ENCODE peak calls at places on chromosomes 11 and 22, in six cellular contexts. One of them, this sample, is unnamed.

GRCh38 chr11:78459738-78460137 is 42.1 kb upstream of the GAB2 start:
- DNase-seq in T-helper 17 cell: no peak
- DNase-seq in stimulated activated CD8-positive, alpha-beta memory T cell treated with anti-CD3 and anti-CD28 coated beads, Interleukin-4, amount 100 ng/mL, for 4 hours: no peak
- DNase-seq in AG08395: no peak
- DNase-seq in stimulated activated CD4-positive, alpha-beta T cell treated with anti-CD3 and anti-CD28 coated beads, Interleukin-2, amount 100 ng/mL, for 48 hours: no peak
- DNase-seq in heart right ventricle: no peak
- DNase-seq in this sample: no peak

GRCh38 chr11:70522613-70523311 is 124.4 kb downstream of the CTTN start:
- DNase-seq in T-helper 17 cell: no peak
- DNase-seq in stimulated activated CD8-positive, alpha-beta memory T cell treated with anti-CD3 and anti-CD28 coated beads, Interleukin-4, amount 100 ng/mL, for 4 hours: no peak
- DNase-seq in AG08395: no peak
- DNase-seq in stimulated activated CD4-positive, alpha-beta T cell treated with anti-CD3 and anti-CD28 coated beads, Interleukin-2, amount 100 ng/mL, for 48 hours: no peak
- DNase-seq in heart right ventricle: no peak
- DNase-seq in this sample: no peak

GRCh38 chr11:2300290-2300935 is 1.3 kb downstream of the C11orf21 start:
- DNase-seq in T-helper 17 cell: no peak
- DNase-seq in stimulated activated CD8-positive, alpha-beta memory T cell treated with anti-CD3 and anti-CD28 coated beads, Interleukin-4, amount 100 ng/mL, for 4 hours: no peak
- DNase-seq in AG08395: no peak
- DNase-seq in stimulated activated CD4-positive, alpha-beta T cell treated with anti-CD3 and anti-CD28 coated beads, Interleukin-2, amount 100 ng/mL, for 48 hours: no peak
- DNase-seq in heart right ventricle: no peak
- DNase-seq in this sample: no peak

GRCh38 chr11:60939828-60940227 is 12.1 kb downstream of the SLC15A3 start:
- DNase-seq in T-helper 17 cell: no peak
- DNase-seq in stimulated activated CD8-positive, alpha-beta memory T cell treated with anti-CD3 and anti-CD28 coated beads, Interleukin-4, amount 100 ng/mL, for 4 hours: no peak
- DNase-seq in AG08395: no peak
- DNase-seq in stimulated activated CD4-positive, alpha-beta T cell treated with anti-CD3 and anti-CD28 coated beads, Interleukin-2, amount 100 ng/mL, for 48 hours: no peak
- DNase-seq in heart right ventricle: no peak
- DNase-seq in this sample: no peak

GRCh38 chr11:64419818-64420485 is 61.0 kb downstream of the RPS6KA4 start:
- DNase-seq in T-helper 17 cell: no peak
- DNase-seq in stimulated activated CD8-positive, alpha-beta memory T cell treated with anti-CD3 and anti-CD28 coated beads, Interleukin-4, amount 100 ng/mL, for 4 hours: no peak
- DNase-seq in AG08395: no peak
- DNase-seq in stimulated activated CD4-positive, alpha-beta T cell treated with anti-CD3 and anti-CD28 coated beads, Interleukin-2, amount 100 ng/mL, for 48 hours: no peak
- DNase-seq in heart right ventricle: peak
- DNase-seq in this sample: no peak

GRCh38 chr11:11620966-11621880 is 582 bp downstream of the GALNT18 start:
- DNase-seq in T-helper 17 cell: no peak
- DNase-seq in stimulated activated CD8-positive, alpha-beta memory T cell treated with anti-CD3 and anti-CD28 coated beads, Interleukin-4, amount 100 ng/mL, for 4 hours: no peak
- DNase-seq in AG08395: peak
- DNase-seq in stimulated activated CD4-positive, alpha-beta T cell treated with anti-CD3 and anti-CD28 coated beads, Interleukin-2, amount 100 ng/mL, for 48 hours: no peak
- DNase-seq in heart right ventricle: peak
- DNase-seq in this sample: peak

GRCh38 chr11:47783087-47783610 is 16.0 kb upstream of the FNBP4 start:
- DNase-seq in T-helper 17 cell: no peak
- DNase-seq in stimulated activated CD8-positive, alpha-beta memory T cell treated with anti-CD3 and anti-CD28 coated beads, Interleukin-4, amount 100 ng/mL, for 4 hours: no peak
- DNase-seq in AG08395: no peak
- DNase-seq in stimulated activated CD4-positive, alpha-beta T cell treated with anti-CD3 and anti-CD28 coated beads, Interleukin-2, amount 100 ng/mL, for 48 hours: no peak
- DNase-seq in heart right ventricle: no peak
- DNase-seq in this sample: no peak

GRCh38 chr11:121613724-121614123 is 161.0 kb upstream of the SORL1-AS1 start:
- DNase-seq in T-helper 17 cell: no peak
- DNase-seq in stimulated activated CD8-positive, alpha-beta memory T cell treated with anti-CD3 and anti-CD28 coated beads, Interleukin-4, amount 100 ng/mL, for 4 hours: no peak
- DNase-seq in AG08395: no peak
- DNase-seq in stimulated activated CD4-positive, alpha-beta T cell treated with anti-CD3 and anti-CD28 coated beads, Interleukin-2, amount 100 ng/mL, for 48 hours: no peak
- DNase-seq in heart right ventricle: no peak
- DNase-seq in this sample: no peak

GRCh38 chr11:13215157-13215556 is 62.4 kb upstream of the BMAL1 start:
- DNase-seq in T-helper 17 cell: no peak
- DNase-seq in stimulated activated CD8-positive, alpha-beta memory T cell treated with anti-CD3 and anti-CD28 coated beads, Interleukin-4, amount 100 ng/mL, for 4 hours: no peak
- DNase-seq in AG08395: peak
- DNase-seq in stimulated activated CD4-positive, alpha-beta T cell treated with anti-CD3 and anti-CD28 coated beads, Interleukin-2, amount 100 ng/mL, for 48 hours: no peak
- DNase-seq in heart right ventricle: no peak
- DNase-seq in this sample: no peak

GRCh38 chr11:60960405-60960804 is 8.4 kb upstream of the SLC15A3 start:
- DNase-seq in T-helper 17 cell: no peak
- DNase-seq in stimulated activated CD8-positive, alpha-beta memory T cell treated with anti-CD3 and anti-CD28 coated beads, Interleukin-4, amount 100 ng/mL, for 4 hours: no peak
- DNase-seq in AG08395: no peak
- DNase-seq in stimulated activated CD4-positive, alpha-beta T cell treated with anti-CD3 and anti-CD28 coated beads, Interleukin-2, amount 100 ng/mL, for 48 hours: no peak
- DNase-seq in heart right ventricle: no peak
- DNase-seq in this sample: no peak

GRCh38 chr11:12269446-12270214 is 107.7 kb upstream of the PARVA start:
- DNase-seq in T-helper 17 cell: no peak
- DNase-seq in stimulated activated CD8-positive, alpha-beta memory T cell treated with anti-CD3 and anti-CD28 coated beads, Interleukin-4, amount 100 ng/mL, for 4 hours: no peak
- DNase-seq in AG08395: no peak
- DNase-seq in stimulated activated CD4-positive, alpha-beta T cell treated with anti-CD3 and anti-CD28 coated beads, Interleukin-2, amount 100 ng/mL, for 48 hours: no peak
- DNase-seq in heart right ventricle: no peak
- DNase-seq in this sample: no peak

GRCh38 chr11:110990316-110990715 is 255.2 kb upstream of the POU2AF2 start:
- DNase-seq in T-helper 17 cell: no peak
- DNase-seq in stimulated activated CD8-positive, alpha-beta memory T cell treated with anti-CD3 and anti-CD28 coated beads, Interleukin-4, amount 100 ng/mL, for 4 hours: no peak
- DNase-seq in AG08395: no peak
- DNase-seq in stimulated activated CD4-positive, alpha-beta T cell treated with anti-CD3 and anti-CD28 coated beads, Interleukin-2, amount 100 ng/mL, for 48 hours: no peak
- DNase-seq in heart right ventricle: no peak
- DNase-seq in this sample: no peak

GRCh38 chr11:68889948-68890446 is 13.6 kb downstream of the MRPL21 start:
- DNase-seq in T-helper 17 cell: no peak
- DNase-seq in stimulated activated CD8-positive, alpha-beta memory T cell treated with anti-CD3 and anti-CD28 coated beads, Interleukin-4, amount 100 ng/mL, for 4 hours: no peak
- DNase-seq in AG08395: peak
- DNase-seq in stimulated activated CD4-positive, alpha-beta T cell treated with anti-CD3 and anti-CD28 coated beads, Interleukin-2, amount 100 ng/mL, for 48 hours: no peak
- DNase-seq in heart right ventricle: peak
- DNase-seq in this sample: no peak

GRCh38 chr22:37043828-37044538 is 7.6 kb upstream of the KCTD17 start:
- DNase-seq in T-helper 17 cell: no peak
- DNase-seq in stimulated activated CD8-positive, alpha-beta memory T cell treated with anti-CD3 and anti-CD28 coated beads, Interleukin-4, amount 100 ng/mL, for 4 hours: no peak
- DNase-seq in AG08395: peak
- DNase-seq in stimulated activated CD4-positive, alpha-beta T cell treated with anti-CD3 and anti-CD28 coated beads, Interleukin-2, amount 100 ng/mL, for 48 hours: peak
- DNase-seq in heart right ventricle: peak
- DNase-seq in this sample: peak

GRCh38 chr11:134853972-134854371 is 441.9 kb upstream of the B3GAT1 start:
- DNase-seq in T-helper 17 cell: no peak
- DNase-seq in stimulated activated CD8-positive, alpha-beta memory T cell treated with anti-CD3 and anti-CD28 coated beads, Interleukin-4, amount 100 ng/mL, for 4 hours: no peak
- DNase-seq in AG08395: no peak
- DNase-seq in stimulated activated CD4-positive, alpha-beta T cell treated with anti-CD3 and anti-CD28 coated beads, Interleukin-2, amount 100 ng/mL, for 48 hours: no peak
- DNase-seq in heart right ventricle: no peak
- DNase-seq in this sample: no peak

GRCh38 chr11:68308068-68308467 is 4.3 kb upstream of the LRP5 start:
- DNase-seq in T-helper 17 cell: no peak
- DNase-seq in stimulated activated CD8-positive, alpha-beta memory T cell treated with anti-CD3 and anti-CD28 coated beads, Interleukin-4, amount 100 ng/mL, for 4 hours: no peak
- DNase-seq in AG08395: no peak
- DNase-seq in stimulated activated CD4-positive, alpha-beta T cell treated with anti-CD3 and anti-CD28 coated beads, Interleukin-2, amount 100 ng/mL, for 48 hours: no peak
- DNase-seq in heart right ventricle: peak
- DNase-seq in this sample: no peak

GRCh38 chr11:47523491-47524199 is 29.3 kb downstream of the CELF1 start:
- DNase-seq in T-helper 17 cell: no peak
- DNase-seq in stimulated activated CD8-positive, alpha-beta memory T cell treated with anti-CD3 and anti-CD28 coated beads, Interleukin-4, amount 100 ng/mL, for 4 hours: no peak
- DNase-seq in AG08395: peak
- DNase-seq in stimulated activated CD4-positive, alpha-beta T cell treated with anti-CD3 and anti-CD28 coated beads, Interleukin-2, amount 100 ng/mL, for 48 hours: peak
- DNase-seq in heart right ventricle: peak
- DNase-seq in this sample: no peak

GRCh38 chr11:516400-516799 is 9.4 kb upstream of the RNH1 start:
- DNase-seq in T-helper 17 cell: no peak
- DNase-seq in stimulated activated CD8-positive, alpha-beta memory T cell treated with anti-CD3 and anti-CD28 coated beads, Interleukin-4, amount 100 ng/mL, for 4 hours: no peak
- DNase-seq in AG08395: no peak
- DNase-seq in stimulated activated CD4-positive, alpha-beta T cell treated with anti-CD3 and anti-CD28 coated beads, Interleukin-2, amount 100 ng/mL, for 48 hours: no peak
- DNase-seq in heart right ventricle: no peak
- DNase-seq in this sample: no peak

GRCh38 chr11:1271002-1271401 is 38.4 kb downstream of the TOLLIP start:
- DNase-seq in T-helper 17 cell: no peak
- DNase-seq in stimulated activated CD8-positive, alpha-beta memory T cell treated with anti-CD3 and anti-CD28 coated beads, Interleukin-4, amount 100 ng/mL, for 4 hours: no peak
- DNase-seq in AG08395: no peak
- DNase-seq in stimulated activated CD4-positive, alpha-beta T cell treated with anti-CD3 and anti-CD28 coated beads, Interleukin-2, amount 100 ng/mL, for 48 hours: no peak
- DNase-seq in heart right ventricle: no peak
- DNase-seq in this sample: no peak

GRCh38 chr11:34792814-34793241 is 123.4 kb downstream of the APIP start:
- DNase-seq in T-helper 17 cell: no peak
- DNase-seq in stimulated activated CD8-positive, alpha-beta memory T cell treated with anti-CD3 and anti-CD28 coated beads, Interleukin-4, amount 100 ng/mL, for 4 hours: no peak
- DNase-seq in AG08395: no peak
- DNase-seq in stimulated activated CD4-positive, alpha-beta T cell treated with anti-CD3 and anti-CD28 coated beads, Interleukin-2, amount 100 ng/mL, for 48 hours: no peak
- DNase-seq in heart right ventricle: no peak
- DNase-seq in this sample: no peak

GRCh38 chr11:79371724-79372123 is 69.1 kb downstream of the TENM4 start:
- DNase-seq in T-helper 17 cell: no peak
- DNase-seq in stimulated activated CD8-positive, alpha-beta memory T cell treated with anti-CD3 and anti-CD28 coated beads, Interleukin-4, amount 100 ng/mL, for 4 hours: no peak
- DNase-seq in AG08395: no peak
- DNase-seq in stimulated activated CD4-positive, alpha-beta T cell treated with anti-CD3 and anti-CD28 coated beads, Interleukin-2, amount 100 ng/mL, for 48 hours: no peak
- DNase-seq in heart right ventricle: no peak
- DNase-seq in this sample: no peak

GRCh38 chr11:70229737-70230136 is 26.6 kb downstream of the FADD start:
- DNase-seq in T-helper 17 cell: no peak
- DNase-seq in stimulated activated CD8-positive, alpha-beta memory T cell treated with anti-CD3 and anti-CD28 coated beads, Interleukin-4, amount 100 ng/mL, for 4 hours: no peak
- DNase-seq in AG08395: no peak
- DNase-seq in stimulated activated CD4-positive, alpha-beta T cell treated with anti-CD3 and anti-CD28 coated beads, Interleukin-2, amount 100 ng/mL, for 48 hours: no peak
- DNase-seq in heart right ventricle: no peak
- DNase-seq in this sample: no peak

GRCh38 chr22:42544686-42545085 is 9.1 kb upstream of the SERHL2 start:
- DNase-seq in T-helper 17 cell: no peak
- DNase-seq in stimulated activated CD8-positive, alpha-beta memory T cell treated with anti-CD3 and anti-CD28 coated beads, Interleukin-4, amount 100 ng/mL, for 4 hours: no peak
- DNase-seq in AG08395: no peak
- DNase-seq in stimulated activated CD4-positive, alpha-beta T cell treated with anti-CD3 and anti-CD28 coated beads, Interleukin-2, amount 100 ng/mL, for 48 hours: no peak
- DNase-seq in heart right ventricle: no peak
- DNase-seq in this sample: no peak

GRCh38 chr22:42261266-42261665 is 9.2 kb downstream of the TCF20 start:
- DNase-seq in T-helper 17 cell: no peak
- DNase-seq in stimulated activated CD8-positive, alpha-beta memory T cell treated with anti-CD3 and anti-CD28 coated beads, Interleukin-4, amount 100 ng/mL, for 4 hours: no peak
- DNase-seq in AG08395: no peak
- DNase-seq in stimulated activated CD4-positive, alpha-beta T cell treated with anti-CD3 and anti-CD28 coated beads, Interleukin-2, amount 100 ng/mL, for 48 hours: no peak
- DNase-seq in heart right ventricle: no peak
- DNase-seq in this sample: no peak

GRCh38 chr11:133828861-133829260 is 16.5 kb downstream of the SPATA19 start:
- DNase-seq in T-helper 17 cell: no peak
- DNase-seq in stimulated activated CD8-positive, alpha-beta memory T cell treated with anti-CD3 and anti-CD28 coated beads, Interleukin-4, amount 100 ng/mL, for 4 hours: no peak
- DNase-seq in AG08395: no peak
- DNase-seq in stimulated activated CD4-positive, alpha-beta T cell treated with anti-CD3 and anti-CD28 coated beads, Interleukin-2, amount 100 ng/mL, for 48 hours: no peak
- DNase-seq in heart right ventricle: no peak
- DNase-seq in this sample: no peak

This sample was measured in stimulated activated effector memory CD8-positive, alpha-beta T cell treated with anti-CD3 and anti-CD28 coated beads, Interleukin-12 subunit alpha, Interleukin-12 subunit beta, amount 100 ng/mL, for 72 hours.